ENCODE peak calls at places on chromosomes 5 and 9, in four cellular contexts. H is WTC11, A is K562, E is HepG2. G is an unnamed sample.

GRCh38 chr9:19074836-19075235 is 25.6 kb downstream of the RRAGA start:
- DNase-seq in H (no peak), A (no peak), E (peak), G (no peak)

GRCh38 chr9:76023715-76024195 is 133.3 kb downstream of the PCSK5 start:
- DNase-seq in E (peak), A (no peak), H (no peak), G (no peak)

GRCh38 chr5:58477760-58478159 is 13.5 kb upstream of the GAPT start:
- DNase-seq in A (no peak), E (no peak), H (no peak), G (no peak)

GRCh38 chr5:167802755-167803431 is 488.6 kb upstream of the WWC1 start:
- DNase-seq in E (no peak), H (peak), A (no peak), G (no peak)

GRCh38 chr9:84230355-84231136 is 110.0 kb downstream of the SLC28A3 start:
- DNase-seq in H (no peak), A (no peak), E (no peak), G (no peak)

GRCh38 chr5:139742173-139742903 is 53.3 kb upstream of the PSD2 start:
- DNase-seq in A (no peak), E (peak), H (no peak), G (no peak)

GRCh38 chr5:121533814-121534213 is 317.9 kb upstream of the FTMT start:
- DNase-seq in H (no peak), E (no peak), A (no peak), G (no peak)

GRCh38 chr5:141821430-141821925 is 56.7 kb downstream of the PCDH1 start:
- DNase-seq in E (no peak), H (no peak), A (no peak), G (peak)

GRCh38 chr5:151030377-151030776 is 10.0 kb downstream of the GPX3 start:
- DNase-seq in E (no peak), A (no peak), H (no peak), G (no peak)

GRCh38 chr5:1011741-1012315 is 3.2 kb downstream of the NKD2 start:
- DNase-seq in H (peak), E (no peak), A (no peak), G (no peak)

GRCh38 chr9:125886365-125886764 is 139.2 kb downstream of the PBX3 start:
- DNase-seq in E (no peak), H (no peak), A (no peak), G (no peak)

GRCh38 chr9:133771486-133772482 is 33.6 kb upstream of the SARDH start:
- DNase-seq in A (no peak), E (no peak), H (peak), G (no peak)
- TF ChIP-seq NR3C1 in A (no peak), E (no peak), H (no peak), G (no peak)

DNA sequence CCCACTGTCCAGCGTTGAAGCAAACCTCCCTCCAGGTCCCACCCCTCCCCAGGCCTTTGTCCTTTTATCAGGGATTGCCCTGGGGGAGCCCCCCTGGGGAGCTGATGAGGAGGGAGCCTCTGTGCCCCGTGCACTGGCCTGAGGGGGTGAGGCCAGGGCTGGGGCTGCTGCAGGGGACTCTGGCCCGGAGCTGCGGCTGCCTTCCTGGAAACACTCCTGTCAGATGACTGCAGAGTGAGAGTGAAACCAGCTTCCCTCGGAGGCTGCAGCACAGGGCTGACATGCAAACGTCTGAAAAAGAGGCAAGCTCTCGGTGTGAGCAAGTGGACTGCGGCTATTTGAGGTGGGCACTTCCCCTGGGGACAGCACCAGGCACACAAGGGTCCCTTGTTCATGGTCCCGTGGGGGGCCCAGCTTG is 4.6 kb upstream of the TRAF2 start:
- DNase-seq in E (peak), A (no peak), H (no peak), G (peak)
- TF ChIP-seq NR3C1 in E (no peak), A (no peak), H (no peak), G (no peak)

GRCh38 chr9:21465859-21466518 is 16.1 kb downstream of the IFNE start:
- DNase-seq in A (no peak), E (peak), H (no peak), G (peak)

GRCh38 chr9:21473236-21473635 is 8.9 kb downstream of the IFNE start:
- DNase-seq in E (no peak), A (no peak), H (no peak), G (no peak)

GRCh38 chr9:21465138-21465537 is 17.0 kb downstream of the IFNE start:
- DNase-seq in H (no peak), A (no peak), E (no peak), G (no peak)

GRCh38 chr9:21470126-21470525 is 12.0 kb downstream of the IFNE start:
- DNase-seq in H (no peak), A (no peak), E (no peak), G (no peak)
- TF ChIP-seq NR3C1 in H (no peak), A (no peak), E (no peak), G (no peak)

GRCh38 chr5:28397502-28397941 is 1359.1 kb upstream of the CDH9 start:
- DNase-seq in E (no peak), A (no peak), H (no peak), G (no peak)
- TF ChIP-seq NR3C1 in E (no peak), A (no peak), H (no peak), G (no peak)

DNA sequence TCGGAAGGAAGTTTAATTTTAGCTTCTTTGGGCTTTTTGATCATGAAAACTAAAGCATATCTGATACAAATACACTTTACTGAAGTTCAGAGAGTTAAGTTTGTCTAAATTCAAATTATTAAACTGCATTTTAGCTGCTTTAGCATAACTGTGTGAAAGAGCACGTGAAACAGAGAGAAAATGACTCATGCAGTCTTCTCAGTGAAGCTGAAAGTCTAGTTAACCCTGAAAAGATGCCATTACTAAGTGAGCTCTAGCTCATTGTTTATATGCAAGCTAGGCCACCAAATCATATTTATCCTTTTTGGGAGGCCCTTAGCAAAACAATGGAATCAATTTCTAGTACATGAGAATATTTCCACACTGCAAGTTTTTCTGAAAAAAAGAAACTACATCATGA is 27.6 kb downstream of the TPD52L3 start:
- DNase-seq in E (no peak), H (no peak), A (no peak), G (no peak)
- TF ChIP-seq NR3C1 in E (no peak), H (no peak), A (no peak), G (no peak)

DNA sequence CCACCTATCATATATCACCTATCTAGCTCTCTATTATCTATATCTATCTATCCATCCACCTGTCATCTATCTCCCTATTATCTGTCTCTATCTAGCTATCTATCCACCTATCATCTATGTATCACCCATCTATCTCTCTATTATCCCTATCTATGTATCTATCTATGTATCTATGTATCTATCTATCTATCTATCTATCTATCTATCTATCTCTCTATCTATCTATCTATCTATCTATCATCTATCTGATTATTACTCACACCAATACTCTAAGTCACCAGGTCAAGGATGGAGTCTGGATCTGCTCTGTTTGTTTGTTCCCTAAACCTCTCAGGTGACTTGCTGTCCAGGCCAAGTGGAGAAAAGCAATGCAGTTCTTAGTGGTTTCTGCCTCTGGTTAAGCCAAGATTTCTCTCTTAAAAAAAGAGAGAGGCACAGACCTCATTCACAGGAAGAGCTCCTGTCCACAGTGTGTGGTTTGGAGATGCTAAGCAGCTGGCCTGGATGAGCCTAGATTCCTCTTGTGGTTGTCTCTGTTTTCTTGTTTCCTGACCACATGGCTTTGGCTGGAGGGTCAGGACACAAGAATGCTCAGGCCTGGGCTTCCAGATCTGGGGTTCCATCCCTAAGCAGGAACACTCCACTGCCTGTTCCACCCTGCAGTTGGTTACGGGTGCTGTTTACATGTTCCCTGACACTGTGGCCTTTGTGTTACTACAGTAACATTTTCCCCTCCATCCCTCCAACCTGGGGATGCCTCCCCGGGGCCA is 133.4 kb downstream of the PHF2 start:
- DNase-seq in A (no peak), H (no peak), E (no peak), G (no peak)
- TF ChIP-seq NR3C1 in A (no peak), H (no peak), E (no peak), G (no peak)

DNA sequence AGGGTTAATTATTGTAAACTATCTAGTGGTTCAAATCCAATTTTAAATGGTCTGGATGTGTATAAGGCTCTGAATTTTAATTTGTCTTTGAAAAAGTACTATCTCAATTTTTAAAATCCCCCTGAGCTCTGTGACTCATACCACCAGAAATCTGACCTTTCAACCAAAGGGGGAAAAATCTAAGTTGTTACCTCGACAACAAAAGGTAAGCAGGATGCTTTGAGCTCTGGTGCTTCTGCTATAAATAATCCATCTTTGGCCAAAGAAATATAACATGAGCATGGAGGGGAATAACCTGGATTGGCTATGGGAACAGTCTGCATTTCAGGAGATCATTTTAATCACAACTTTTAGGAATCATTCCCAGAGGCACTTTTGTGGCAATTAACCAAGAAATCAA is 76.3 kb upstream of the PCSK1 start:
- DNase-seq in H (no peak), E (no peak), A (no peak), G (peak)
- TF ChIP-seq NR3C1 in H (no peak), E (no peak), A (no peak), G (no peak)

G was measured in A549.